ENCODE peak calls at places on chromosomes 3 and 15, in ten cellular contexts. A is Caco-2; M is neuronal stem cell; Q is CD4-positive, CD25-positive, alpha-beta regulatory T cell; R is HCT116; N is spleen; X is endothelial cell of umbilical vein; Z is ovary; T is Peyer's patch; O is endodermal cell. F is an unnamed sample. For H3K27me3, the result is how much of the 10 kb centered on the place peaks cover.

GRCh38 chr3:43531835-43532234 is 90.0 kb downstream of the ANO10 start:
- DNase-seq in X (peak), M (no peak), R (no peak), O (no peak), N (no peak), Q (no peak), Z (no peak), T (no peak), A (no peak), F (no peak)

GRCh38 chr15:90895571-90896117 is 7.5 kb upstream of the MAN2A2 start:
- DNase-seq in Q (no peak), Z (no peak), T (no peak), N (peak), R (no peak), A (no peak), O (peak), M (no peak), X (no peak), F (no peak)

GRCh38 chr15:78174398-78174797 is 25.2 kb downstream of the IDH3A start:
- DNase-seq in O (no peak), N (peak), X (no peak), M (no peak), Z (no peak), T (peak), R (no peak), Q (no peak), A (no peak), F (no peak)

GRCh38 chr3:19202303-19202702 is 54.0 kb downstream of the KCNH8 start:
- DNase-seq in O (no peak), Z (no peak), Q (no peak), R (no peak), X (no peak), M (no peak), A (no peak), T (no peak), N (no peak), F (no peak)

GRCh38 chr3:40079203-40079844 is 230.2 kb upstream of the EIF1B start:
- DNase-seq in R (no peak), N (no peak), A (no peak), Z (no peak), M (no peak), Q (no peak), T (no peak), O (no peak), X (no peak), F (no peak)

GRCh38 chr3:30720586-30721313 is 114.3 kb downstream of the TGFBR2 start:
- DNase-seq in A (no peak), Q (no peak), O (no peak), Z (no peak), T (no peak), R (peak), M (no peak), N (no peak), X (peak), F (no peak)

GRCh38 chr3:64266065-64266874 is 41.0 kb upstream of the PRICKLE2 start:
- DNase-seq in T (no peak), R (no peak), M (no peak), Z (peak), A (no peak), Q (no peak), O (no peak), X (peak), N (no peak), F (no peak)

GRCh38 chr3:150035910-150036661 is 65.4 kb upstream of the PFN2 start:
- DNase-seq in O (no peak), N (no peak), A (no peak), M (no peak), T (no peak), X (no peak), R (no peak), Q (no peak), Z (no peak), F (no peak)

GRCh38 chr15:54066403-54066802 is 88.2 kb downstream of the UNC13C start:
- DNase-seq in X (no peak), N (no peak), O (no peak), M (no peak), Q (no peak), T (no peak), Z (no peak), A (no peak), R (no peak), F (no peak)

GRCh38 chr3:134600166-134600670 is 50.6 kb downstream of the KY start:
- DNase-seq in R (no peak), O (no peak), X (no peak), Z (no peak), N (no peak), T (no peak), A (no peak), Q (no peak), M (no peak), F (no peak)

GRCh38 chr15:40298216-40298935 is 9.4 kb downstream of the PLCB2 start:
- DNase-seq in N (peak), T (no peak), O (no peak), Z (no peak), R (no peak), M (no peak), Q (no peak), X (no peak), A (no peak), F (no peak)
- H3K27me3 ChIP-seq in N (under half), T (under half), O (under half), Z (under half), R (under half), M (under half), Q (under half), X (under half), A (under half), F (under half)

GRCh38 chr3:53709856-53710674 is 136.2 kb downstream of the CHDH start:
- DNase-seq in O (peak), Z (peak), A (peak), X (peak), R (peak), Q (peak), M (peak), N (peak), T (peak), F (peak)
- H3K4me3 ChIP-seq in O (no peak), Z (no peak), A (no peak), X (no peak), R (no peak), Q (no peak), M (no peak), N (no peak), T (no peak), F (no peak)

DNA sequence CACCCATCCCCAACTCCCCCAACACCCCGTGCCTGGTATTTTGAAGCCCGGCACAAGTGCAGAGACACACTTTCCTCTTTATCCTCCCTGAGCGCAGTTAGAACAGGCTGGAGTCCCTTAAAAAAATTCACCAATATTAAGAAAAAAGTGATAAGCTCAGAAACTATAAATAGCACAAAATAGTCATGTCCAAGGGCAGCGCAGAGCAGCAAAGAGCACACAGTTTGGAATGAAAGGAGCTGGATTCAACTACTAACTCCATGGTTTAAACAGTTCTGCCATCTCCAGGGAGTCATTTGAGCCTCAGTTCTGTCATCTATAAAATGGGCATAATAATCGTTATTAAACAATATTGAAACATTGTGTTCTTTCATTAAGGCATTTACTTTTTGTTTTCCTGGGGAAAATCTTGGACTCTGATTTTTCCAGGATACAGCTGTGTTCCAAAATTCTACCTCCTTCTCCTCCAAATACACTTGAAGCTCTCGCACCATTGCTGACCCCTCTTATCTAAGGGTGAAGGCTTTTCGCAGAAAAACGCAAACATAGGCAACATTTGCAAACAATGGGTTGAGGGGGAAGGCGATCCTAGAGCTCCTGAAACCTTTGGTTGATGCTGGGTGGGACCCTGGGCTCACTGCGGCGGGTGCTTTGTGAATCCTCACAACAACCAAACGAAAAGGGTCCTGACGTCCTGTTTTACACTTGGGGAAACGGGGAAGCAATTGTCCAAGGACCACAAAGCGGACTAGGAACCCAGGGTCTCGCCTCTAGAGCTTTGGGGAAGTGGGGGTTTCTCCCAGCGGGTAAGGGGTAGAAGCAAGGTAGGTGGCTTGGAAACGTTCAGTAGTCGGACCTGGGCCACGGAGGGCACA is 41.8 kb downstream of the EPHB3 start:
- DNase-seq in R (no peak), M (no peak), T (no peak), Z (no peak), A (no peak), X (no peak), N (no peak), Q (no peak), O (peak), F (no peak)
- H3K27me3 ChIP-seq in R (under half), M (under half), T (under half), Z (under half), A (under half), X (under half), N (under half), Q (under half), O (under half), F (under half)

GRCh38 chr3:120469440-120470415 is 18.9 kb upstream of the FSTL1 start:
- DNase-seq in Q (no peak), N (no peak), Z (no peak), M (no peak), R (peak), X (no peak), O (peak), A (peak), T (no peak), F (peak)
- H3K4me3 ChIP-seq in Q (no peak), N (no peak), Z (no peak), M (no peak), R (no peak), X (no peak), O (peak), A (no peak), T (no peak), F (no peak)

GRCh38 chr15:79206940-79207339 is 75.6 kb upstream of the ANKRD34C start:
- DNase-seq in O (no peak), A (no peak), Q (no peak), N (no peak), R (no peak), M (no peak), X (no peak), T (no peak), Z (no peak), F (no peak)

GRCh38 chr15:79208179-79208578 is 74.3 kb upstream of the ANKRD34C start:
- DNase-seq in Z (no peak), T (no peak), Q (no peak), M (no peak), X (no peak), N (no peak), R (no peak), O (no peak), A (no peak), F (no peak)

GRCh38 chr15:79209690-79210089 is 72.8 kb upstream of the ANKRD34C start:
- DNase-seq in X (no peak), M (no peak), N (no peak), Q (no peak), R (no peak), A (no peak), T (no peak), Z (no peak), O (peak), F (no peak)

GRCh38 chr15:79212589-79213139 is 69.9 kb upstream of the ANKRD34C start:
- DNase-seq in T (no peak), X (no peak), Q (no peak), A (no peak), O (no peak), R (no peak), Z (no peak), N (no peak), M (peak), F (no peak)

GRCh38 chr15:79209116-79209515 is 73.4 kb upstream of the ANKRD34C start:
- DNase-seq in T (no peak), Z (no peak), N (no peak), A (peak), O (no peak), Q (no peak), X (no peak), M (no peak), R (no peak), F (no peak)
- H3K27me3 ChIP-seq in T (under half), Z (under half), N (under half), A (under half), O (under half), Q (under half), X (under half), M (under half), R (half or more), F (half or more)

DNA sequence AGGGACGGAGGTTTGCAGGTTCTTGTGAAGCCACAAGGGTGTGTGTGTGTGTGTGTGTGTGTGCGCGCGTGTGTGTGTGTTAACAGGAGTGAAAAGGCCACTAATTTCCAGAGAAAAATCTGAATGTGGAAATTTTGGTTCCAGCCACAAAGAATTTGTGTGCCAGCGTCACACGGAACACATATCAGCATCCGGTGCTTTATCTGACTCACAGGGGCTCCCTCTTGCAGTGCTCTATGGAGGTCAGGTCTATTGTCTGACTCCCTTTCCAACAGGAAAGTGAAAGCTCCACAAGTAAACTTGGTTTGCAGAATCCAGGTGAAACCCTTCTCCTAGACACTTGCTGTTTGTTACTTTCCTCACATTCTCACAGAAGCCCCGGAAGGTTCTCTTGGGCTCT is 6.2 kb downstream of the CLDN11 start:
- DNase-seq in A (no peak), X (peak), M (no peak), Q (no peak), O (no peak), R (no peak), Z (no peak), T (no peak), N (no peak), F (no peak)
- H3K4me3 ChIP-seq in A (no peak), X (no peak), M (no peak), Q (no peak), O (no peak), R (no peak), Z (no peak), T (no peak), N (no peak), F (no peak)

GRCh38 chr15:88864861-88865497 is 30.4 kb downstream of the HAPLN3 start:
- DNase-seq in T (no peak), O (no peak), Z (no peak), R (no peak), Q (no peak), X (no peak), M (no peak), A (no peak), N (no peak), F (no peak)
- H3K27me3 ChIP-seq in T (under half), O (under half), Z (under half), R (under half), Q (under half), X (under half), M (under half), A (under half), N (under half), F (under half)

GRCh38 chr3:51975857-51976549 is 1.1 kb downstream of the ABHD14A start:
- DNase-seq in R (no peak), X (peak), Z (peak), T (peak), N (peak), M (no peak), Q (peak), O (peak), A (no peak), F (peak)
- H3K4me3 ChIP-seq in R (peak), X (no peak), Z (peak), T (peak), N (peak), M (peak), Q (peak), O (peak), A (peak), F (peak)

F was measured in heart right ventricle.